ENCODE peak calls at places on chromosomes 16 and 17, in eight cellular contexts. R is fibroblast of mammary gland, Z is spleen, C is ascending aorta, D is heart right ventricle, O is cardiac muscle cell, W is dorsolateral prefrontal cortex, T is heart left ventricle. G is an unnamed sample.

GRCh38 chr17:40530988-40531971 is 29.9 kb upstream of the TNS4 start:
- DNase-seq in R (no peak), Z (peak), C (peak), D (no peak), O (no peak), W (no peak), T (no peak), G (peak)

GRCh38 chr17:66507982-66508760 is 205.8 kb downstream of the PRKCA start:
- DNase-seq in R (no peak), Z (no peak), C (no peak), D (no peak), O (no peak), W (no peak), T (no peak), G (no peak)

GRCh38 chr17:8965394-8966168 is at the start of gene PIK3R5:
- DNase-seq in R (no peak), Z (peak), C (no peak), D (peak), O (peak), W (no peak), T (peak), G (peak)

GRCh38 chr16:85259115-85259830 is 147.0 kb upstream of the CIBAR2 start:
- DNase-seq in R (no peak), Z (no peak), C (no peak), D (no peak), O (no peak), W (no peak), T (no peak), G (no peak)

GRCh38 chr17:66835476-66835875 is 559 bp downstream of the CACNG5 start:
- DNase-seq in R (no peak), Z (no peak), C (no peak), D (no peak), O (no peak), W (no peak), T (no peak), G (no peak)

GRCh38 chr17:3913531-3914318 is 2.5 kb downstream of the P2RX1 start:
- DNase-seq in R (peak), Z (peak), C (peak), D (peak), O (peak), W (peak), T (peak), G (peak)

GRCh38 chr16:49513040-49513439 is 139.4 kb downstream of the C16orf78 start:
- DNase-seq in R (peak), Z (peak), C (no peak), D (no peak), O (no peak), W (no peak), T (no peak), G (peak)

GRCh38 chr16:22031483-22032083 is 23.7 kb downstream of the MOSMO start:
- DNase-seq in R (no peak), Z (no peak), C (no peak), D (no peak), O (no peak), W (no peak), T (no peak), G (no peak)

GRCh38 chr16:74297296-74297665 is 667 bp downstream of the PSMD7 start:
- DNase-seq in R (peak), Z (no peak), C (peak), D (no peak), O (peak), W (peak), T (peak), G (peak)

GRCh38 chr17:15143524-15143923 is 121.6 kb downstream of the PMP22 start:
- DNase-seq in R (no peak), Z (no peak), C (no peak), D (no peak), O (no peak), W (no peak), T (no peak), G (no peak)

GRCh38 chr17:4587195-4587594 is 2.9 kb downstream of the SMTNL2 start:
- DNase-seq in R (no peak), Z (peak), C (no peak), D (no peak), O (no peak), W (no peak), T (no peak), G (no peak)

GRCh38 chr17:64276961-64277505 is 14.0 kb upstream of the TEX2 start:
- DNase-seq in R (no peak), Z (no peak), C (no peak), D (no peak), O (no peak), W (no peak), T (no peak), G (no peak)

GRCh38 chr17:75240394-75241142 is 20.8 kb downstream of the GGA3 start:
- DNase-seq in R (peak), Z (no peak), C (no peak), D (no peak), O (peak), W (peak), T (no peak), G (no peak)

GRCh38 chr16:54066451-54067056 is 220.0 kb downstream of the IRX3 start:
- DNase-seq in R (no peak), Z (no peak), C (no peak), D (peak), O (no peak), W (no peak), T (peak), G (no peak)

GRCh38 chr16:31361201-31362110 is 6.5 kb downstream of the ITGAX start:
- DNase-seq in R (no peak), Z (peak), C (no peak), D (no peak), O (no peak), W (no peak), T (no peak), G (no peak)

GRCh38 chr17:3475155-3475808 is 515 bp upstream of the ASPA start:
- DNase-seq in R (peak), Z (no peak), C (no peak), D (no peak), O (no peak), W (no peak), T (no peak), G (no peak)

GRCh38 chr16:84455031-84455430 is 49.4 kb downstream of the MEAK7 start:
- DNase-seq in R (no peak), Z (peak), C (no peak), D (no peak), O (no peak), W (no peak), T (no peak), G (no peak)

GRCh38 chr17:46773676-46774075 is 44.8 kb downstream of the WNT3 start:
- DNase-seq in R (no peak), Z (no peak), C (no peak), D (no peak), O (no peak), W (no peak), T (no peak), G (no peak)

GRCh38 chr17:11240841-11241610 is at the start of gene SHISA6:
- DNase-seq in R (no peak), Z (no peak), C (no peak), D (no peak), O (peak), W (no peak), T (no peak), G (no peak)

GRCh38 chr17:18056214-18056613 is 17.0 kb downstream of the GID4 start:
- DNase-seq in R (no peak), Z (no peak), C (no peak), D (no peak), O (no peak), W (no peak), T (no peak), G (no peak)
- H3K4me3 ChIP-seq in R (no peak), Z (no peak), C (no peak), D (no peak), O (no peak), W (no peak), T (no peak), G (no peak)

GRCh38 chr17:31509095-31509804 is 117.8 kb downstream of the RAB11FIP4 start:
- DNase-seq in R (no peak), Z (peak), C (no peak), D (no peak), O (no peak), W (no peak), T (no peak), G (no peak)
- H3K4me3 ChIP-seq in R (no peak), Z (peak), C (no peak), D (no peak), O (no peak), W (peak), T (no peak), G (peak)

DNA sequence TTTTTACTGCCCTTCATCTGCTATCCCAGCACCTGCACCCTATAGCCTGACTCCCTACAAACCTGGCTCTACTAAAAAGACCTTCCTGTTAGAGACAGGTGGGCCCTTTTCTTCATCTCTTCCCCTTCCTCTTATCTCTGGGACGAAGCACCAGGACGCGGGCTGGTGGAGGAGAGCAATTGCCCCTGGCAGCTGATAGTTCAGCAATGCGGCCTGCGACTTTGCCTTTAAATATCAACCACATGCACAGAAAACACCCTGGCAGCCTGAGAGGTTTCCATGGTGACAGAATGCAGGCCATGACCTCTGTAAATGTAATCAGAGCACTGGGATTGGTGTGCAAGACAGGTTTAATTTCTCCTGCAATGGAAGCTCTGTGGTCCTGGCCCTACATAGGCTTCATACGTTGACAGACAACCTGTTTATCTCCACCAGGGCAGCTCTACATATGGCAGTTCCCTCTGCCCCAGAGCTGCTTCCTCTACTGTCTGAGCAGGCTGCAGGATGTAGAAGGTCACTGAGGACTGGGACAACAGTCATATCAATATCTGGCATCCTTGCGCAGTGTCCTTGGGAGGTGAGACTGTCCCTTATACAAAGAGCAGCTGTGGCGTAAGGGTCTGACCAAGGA is 10.0 kb upstream of the SKAP1 start:
- DNase-seq in R (no peak), Z (no peak), C (no peak), D (no peak), O (peak), W (no peak), T (no peak), G (peak)
- H3K4me3 ChIP-seq in R (no peak), Z (no peak), C (no peak), D (no peak), O (no peak), W (no peak), T (no peak), G (no peak)

GRCh38 chr17:16349461-16349860 is 3.8 kb downstream of the CENPV start:
- DNase-seq in R (no peak), Z (no peak), C (no peak), D (no peak), O (no peak), W (no peak), T (no peak), G (no peak)
- H3K4me3 ChIP-seq in R (no peak), Z (no peak), C (no peak), D (no peak), O (no peak), W (no peak), T (no peak), G (no peak)

DNA sequence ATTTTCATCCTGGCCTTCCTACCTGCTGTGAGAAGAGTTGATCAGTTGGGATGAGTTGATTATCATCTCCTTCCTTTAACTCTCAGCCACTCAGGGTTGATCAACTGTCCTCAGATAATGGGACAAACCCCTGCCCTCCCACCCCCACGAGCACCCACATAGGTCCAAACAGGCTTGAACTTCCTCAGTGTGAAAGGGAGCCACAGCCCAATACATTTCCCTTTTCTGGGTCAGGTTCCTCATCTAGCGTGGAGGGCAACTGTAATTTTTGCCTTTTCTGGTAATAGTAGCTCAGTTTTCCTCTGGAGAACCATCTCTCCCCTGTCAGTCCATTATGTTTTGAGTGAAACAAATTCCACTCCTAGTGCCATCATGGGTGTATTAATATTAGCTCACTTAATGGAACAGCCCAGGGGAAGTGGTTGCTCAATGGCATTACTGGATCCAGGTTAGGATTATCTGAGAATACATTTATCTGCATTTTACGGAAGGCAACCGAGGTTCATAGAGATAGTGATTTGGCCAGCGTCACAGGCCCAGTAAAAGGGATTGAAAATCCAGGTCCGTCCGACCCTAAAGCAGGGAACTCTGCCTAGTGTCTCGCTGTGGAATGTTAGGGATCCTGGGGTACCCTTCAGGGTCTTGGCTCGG is 476 bp upstream of the LPCAT2 start:
- DNase-seq in R (no peak), Z (no peak), C (no peak), D (no peak), O (no peak), W (no peak), T (no peak), G (no peak)
- H3K4me3 ChIP-seq in R (peak), Z (peak), C (peak), D (peak), O (no peak), W (peak), T (no peak), G (no peak)

GRCh38 chr16:10387378-10387681 is 1.5 kb downstream of the ATF7IP2 start:
- DNase-seq in R (no peak), Z (no peak), C (no peak), D (no peak), O (no peak), W (no peak), T (no peak), G (no peak)
- H3K4me3 ChIP-seq in R (no peak), Z (peak), C (peak), D (peak), O (peak), W (peak), T (peak), G (peak)

GRCh38 chr16:11913425-11914079 is 2.2 kb downstream of the GSPT1 start:
- DNase-seq in R (peak), Z (no peak), C (no peak), D (no peak), O (no peak), W (no peak), T (no peak), G (peak)
- H3K4me3 ChIP-seq in R (peak), Z (peak), C (peak), D (peak), O (peak), W (peak), T (no peak), G (peak)

DNA sequence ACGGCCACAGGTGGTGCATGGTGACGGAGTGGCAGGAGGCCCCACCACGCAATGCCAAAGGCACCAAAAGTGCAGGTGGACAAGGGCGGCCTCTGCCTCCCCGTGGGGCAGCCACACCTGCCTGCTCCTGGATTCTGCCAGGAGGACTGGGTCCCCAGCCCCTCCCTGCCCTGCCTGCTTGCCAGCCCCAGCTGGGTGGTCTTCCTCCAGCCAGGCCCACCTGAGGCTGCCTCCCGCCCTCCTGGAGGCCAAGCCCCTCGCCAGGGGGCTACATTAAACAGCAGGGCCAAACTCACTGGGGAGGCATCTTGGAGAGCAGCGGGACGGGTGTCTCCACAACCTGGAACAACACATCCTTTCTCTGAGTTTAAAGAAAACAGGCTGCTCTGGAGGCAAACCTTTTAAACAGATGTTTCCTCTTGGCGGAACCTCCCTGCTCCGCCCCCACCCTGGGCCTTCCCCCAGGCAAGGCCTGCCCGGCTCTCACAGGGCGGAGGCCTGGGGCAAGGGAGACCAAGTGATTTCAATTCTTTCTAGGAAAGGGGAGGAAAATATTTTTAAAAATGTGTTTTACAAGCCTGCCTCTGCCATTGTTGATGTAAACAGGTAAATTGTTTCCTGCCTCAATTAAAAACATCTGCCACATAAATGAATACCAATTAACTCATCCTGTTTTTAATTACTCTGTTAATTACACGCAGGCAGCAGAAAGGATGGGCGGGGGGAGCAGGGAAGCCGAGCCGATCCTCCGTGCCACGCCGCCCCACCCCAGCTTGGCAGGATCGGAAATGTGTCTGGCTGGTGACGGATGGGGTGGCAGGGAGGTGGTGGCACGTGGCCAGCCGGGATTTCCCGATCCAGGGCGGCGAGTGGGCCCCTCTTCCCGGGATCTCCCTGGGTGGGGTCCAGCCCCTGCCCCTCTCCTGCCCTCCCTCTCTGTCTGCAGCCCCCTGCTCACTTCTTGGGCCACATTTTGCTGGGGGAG is 54.5 kb upstream of the PABPN1L start:
- DNase-seq in R (peak), Z (peak), C (peak), D (peak), O (no peak), W (no peak), T (peak), G (peak)
- H3K4me3 ChIP-seq in R (no peak), Z (peak), C (no peak), D (no peak), O (no peak), W (no peak), T (no peak), G (no peak)

DNA sequence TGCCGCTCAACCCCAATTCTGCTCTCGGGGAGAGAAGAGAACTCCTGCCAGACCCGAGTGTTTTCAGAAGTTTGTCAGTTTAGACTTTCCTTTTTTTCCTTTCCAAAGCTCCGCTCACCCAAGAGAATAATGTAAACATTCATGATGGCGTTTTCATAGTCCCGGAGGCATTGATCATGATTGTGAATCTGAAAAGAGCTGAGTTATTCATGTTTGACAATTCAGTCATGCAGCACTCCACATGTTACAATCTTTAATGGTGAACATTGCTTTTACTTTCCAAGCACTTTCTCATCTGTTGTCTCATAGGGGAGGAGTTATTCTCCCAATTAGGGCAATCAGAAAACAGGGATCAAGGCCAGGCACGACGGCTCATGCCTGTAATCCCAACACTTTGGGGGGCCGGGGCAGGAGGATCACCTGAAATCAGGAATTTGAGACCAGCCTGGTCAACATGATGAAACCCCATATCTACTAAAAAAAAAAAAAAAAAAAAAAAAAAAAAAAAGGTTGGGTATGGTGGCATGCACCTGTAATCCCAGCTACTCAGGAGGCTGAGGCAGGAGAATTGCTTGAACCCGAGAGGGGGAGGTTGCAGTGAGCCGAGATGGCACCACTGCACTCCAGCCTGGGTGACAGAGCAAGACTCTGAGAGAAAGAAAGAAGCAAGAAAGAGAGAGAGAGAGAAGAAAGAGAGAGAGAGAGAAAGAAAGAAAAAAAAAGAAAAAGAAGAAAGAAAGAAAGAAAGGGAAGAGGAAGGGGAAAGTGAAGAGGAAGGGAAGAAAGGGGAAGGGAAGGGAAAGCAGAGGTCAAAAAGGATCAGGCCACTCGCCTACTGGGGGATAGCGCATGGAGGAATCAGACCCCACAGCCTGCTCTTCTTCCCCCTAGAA is 70.0 kb upstream of the TNRC6C start:
- DNase-seq in R (peak), Z (peak), C (no peak), D (no peak), O (no peak), W (no peak), T (no peak), G (no peak)
- H3K4me3 ChIP-seq in R (peak), Z (peak), C (peak), D (peak), O (peak), W (peak), T (peak), G (no peak)

DNA sequence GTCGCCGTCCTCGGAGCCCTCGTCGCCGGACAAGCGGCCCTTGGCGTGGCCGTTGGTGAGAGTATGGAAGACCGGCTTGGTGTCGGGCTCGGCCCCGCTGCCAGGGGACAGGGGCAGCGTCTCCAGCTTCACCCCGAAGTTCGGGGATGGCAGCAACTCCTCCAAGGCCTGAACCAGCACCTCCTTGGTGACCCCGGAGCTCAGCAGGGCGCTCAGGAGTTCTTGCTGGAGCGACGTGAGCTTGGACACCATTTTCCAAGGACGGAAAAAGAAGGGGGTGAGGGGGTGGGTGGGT is 279 bp downstream of the HNF1B start:
- DNase-seq in R (no peak), Z (no peak), C (no peak), D (no peak), O (no peak), W (no peak), T (no peak), G (no peak)
- H3K4me3 ChIP-seq in R (no peak), Z (peak), C (no peak), D (no peak), O (no peak), W (no peak), T (no peak), G (peak)